ENCODE peak calls at places on chromosomes 13 and 19, in six cellular contexts. H is mesenchymal stem cell, Q is GM12878, X is ovary, B is epithelial cell of prostate, Z is thyroid gland. Y is an unnamed sample.

GRCh38 chr13:18992791-18993190 is 188.8 kb downstream of the TUBA3C start:
- DNase-seq in X (no peak), H (no peak), Q (no peak), B (no peak), Z (no peak), Y (no peak)

GRCh38 chr13:46961719-46962118 is 64.9 kb upstream of the HTR2A start:
- DNase-seq in B (peak; percentile 63), H (peak; percentile 85), X (no peak), Z (no peak), Q (peak; percentile 86), Y (no peak)

GRCh38 chr13:106034201-106034600 is 501.3 kb downstream of the EFNB2 start:
- DNase-seq in Q (no peak), Z (no peak), H (peak; percentile 16), B (peak; percentile 53), X (no peak), Y (no peak)

GRCh38 chr13:33871207-33872004 is 53.5 kb downstream of the RFC3 start:
- DNase-seq in H (no peak), Q (no peak), B (no peak), X (no peak), Z (no peak), Y (no peak)

GRCh38 chr13:26895081-26895807 is 134.7 kb upstream of the GPR12 start:
- DNase-seq in X (no peak), B (no peak), Z (no peak), H (no peak), Q (no peak), Y (no peak)

GRCh38 chr13:19153782-19154450 is 27.7 kb downstream of the TUBA3C start:
- DNase-seq in X (no peak), H (no peak), B (no peak), Z (no peak), Q (no peak), Y (no peak)

GRCh38 chr13:113638806-113639205 is 19.2 kb downstream of the ATP4B start:
- DNase-seq in X (no peak), Q (no peak), H (no peak), B (no peak), Z (no peak), Y (no peak)

GRCh38 chr19:2032296-2032941 is 16.9 kb upstream of the BTBD2 start:
- DNase-seq in Q (no peak), H (peak; percentile 81), Z (peak; percentile 99), X (peak; percentile 87), B (peak; percentile 62), Y (peak; percentile 99)

GRCh38 chr13:97822377-97822776 is 131.1 kb upstream of the IPO5 start:
- DNase-seq in B (no peak), Q (no peak), H (no peak), Z (no peak), X (no peak), Y (no peak)

GRCh38 chr19:42282036-42282762 is 13.1 kb downstream of the CIC start:
- DNase-seq in H (peak; percentile 85), Z (no peak), Q (no peak), X (no peak), B (no peak), Y (no peak)

GRCh38 chr13:45834411-45834994 is 17.1 kb downstream of the SIAH3 start:
- DNase-seq in X (no peak), H (no peak), B (no peak), Z (no peak), Q (no peak), Y (no peak)

GRCh38 chr13:60343978-60344377 is 53.0 kb upstream of the TDRD3 start:
- DNase-seq in Q (no peak), B (no peak), H (no peak), X (no peak), Z (no peak), Y (no peak)

GRCh38 chr19:13639342-13639929 is 124.9 kb upstream of the MRI1 start:
- DNase-seq in X (no peak), B (no peak), H (no peak), Q (no peak), Z (no peak), Y (no peak)

GRCh38 chr13:24699541-24699940 is 19.3 kb downstream of the ATP12A start:
- DNase-seq in B (no peak), Q (no peak), Z (no peak), X (no peak), H (no peak), Y (no peak)

GRCh38 chr19:45547965-45548609 is 36.5 kb downstream of the OPA3 start:
- DNase-seq in X (no peak), Q (no peak), B (peak; percentile 75), Z (no peak), H (peak; percentile 28), Y (no peak)

GRCh38 chr13:72258340-72258981 is 391.5 kb upstream of the DACH1 start:
- DNase-seq in Z (no peak), B (no peak), X (no peak), Q (no peak), H (no peak), Y (no peak)

GRCh38 chr19:4775627-4776152 is 15.8 kb upstream of the FEM1A start:
- DNase-seq in X (no peak), H (no peak), Q (no peak), B (no peak), Z (no peak), Y (no peak)

GRCh38 chr13:36297259-36297599 is 385 bp downstream of the CCDC169 start:
- DNase-seq in Z (no peak), B (no peak), X (no peak), H (peak; percentile 58), Q (no peak), Y (no peak)

GRCh38 chr19:11450570-11451326 is 15.3 kb downstream of the PRKCSH start:
- DNase-seq in H (no peak), Q (no peak), B (no peak), X (no peak), Z (no peak), Y (no peak)

GRCh38 chr13:26051231-26052135 is at the start of gene SHISA2:
- DNase-seq in X (no peak), Q (no peak), H (peak; percentile 73), B (no peak), Z (peak; percentile 37), Y (peak; percentile 10)

GRCh38 chr13:21638319-21639282 is 32.3 kb upstream of the FGF9 start:
- DNase-seq in H (peak; percentile 40), X (no peak), Q (no peak), B (peak; percentile 52), Z (no peak), Y (no peak)

GRCh38 chr13:35714096-35714495 is 237.6 kb upstream of the MAB21L1 start:
- DNase-seq in B (no peak), Z (no peak), H (no peak), Q (no peak), X (no peak), Y (no peak)

DNA sequence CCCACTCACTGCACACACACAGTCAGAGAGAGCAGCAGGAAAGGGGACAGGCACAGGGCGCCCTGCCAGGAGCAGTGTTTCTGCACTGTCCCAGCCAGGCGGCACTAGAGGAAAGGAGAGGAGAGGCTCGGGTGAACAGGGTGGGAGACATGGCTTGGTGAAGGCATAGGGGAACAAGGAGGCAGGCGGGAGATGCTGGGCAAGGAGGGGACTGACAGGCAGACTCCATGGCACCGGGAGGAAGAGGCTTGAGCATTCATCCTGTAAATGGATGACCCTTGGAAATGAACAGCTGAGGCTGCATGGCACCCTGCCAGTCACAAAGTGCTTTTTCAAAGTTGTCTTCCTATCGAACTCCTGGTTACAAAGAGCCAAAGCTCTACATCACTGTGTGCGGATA is 22.5 kb downstream of the MED26 start:
- DNase-seq in Z (peak; percentile 47), Q (no peak), X (no peak), B (no peak), H (no peak), Y (peak; percentile 16)
- H3K27ac ChIP-seq in Z (no peak overlapping the region), Q (peak overlapping the region; percentile 9), X (no peak overlapping the region), B (no peak overlapping the region), H (no peak overlapping the region), Y (no peak overlapping the region)

DNA sequence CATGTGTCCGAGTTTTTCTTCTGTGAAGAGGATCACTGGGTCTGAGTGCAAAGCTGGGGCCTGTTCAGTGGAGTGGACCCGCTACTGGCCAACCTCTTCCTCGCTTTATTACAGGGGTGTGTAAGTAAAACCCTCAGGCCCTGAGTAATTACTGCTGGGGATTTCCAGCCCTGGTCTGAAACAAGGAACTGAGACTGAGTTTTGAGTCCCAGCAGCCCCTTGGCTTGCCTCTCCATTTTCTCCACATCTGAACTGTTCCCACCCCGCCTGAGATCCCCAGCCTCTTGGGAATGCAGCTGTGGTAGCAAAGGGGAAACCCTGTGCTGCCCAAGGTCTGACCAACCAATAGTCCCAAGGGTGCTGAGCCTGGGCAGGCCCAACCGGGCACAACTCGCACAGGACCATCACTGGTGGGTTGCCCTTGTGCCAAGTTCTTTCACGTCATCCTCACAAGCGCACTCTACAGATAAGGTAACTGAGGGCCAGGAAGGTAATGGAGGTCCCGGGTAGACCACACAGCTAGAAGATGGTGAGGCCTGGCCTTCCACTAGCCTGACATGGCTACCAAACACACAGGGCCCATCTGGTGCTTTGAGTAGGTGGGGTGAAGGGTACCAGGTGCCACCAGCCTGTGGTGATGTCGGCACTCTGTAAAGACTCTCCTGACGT is 13.7 kb upstream of the SLC35E1 start:
- DNase-seq in X (no peak), H (peak; percentile 42), Z (no peak), Q (peak; percentile 98), B (no peak), Y (no peak)
- H3K27ac ChIP-seq in X (no peak overlapping the region), H (no peak overlapping the region), Z (no peak overlapping the region), Q (peak overlapping the region; percentile 99), B (no peak overlapping the region), Y (no peak overlapping the region)

GRCh38 chr19:49849433-49850220 is 1.3 kb upstream of the PTOV1 start:
- DNase-seq in Z (no peak), Q (no peak), B (no peak), H (no peak), X (no peak), Y (no peak)

GRCh38 chr19:49850221-49850486 is 805 bp upstream of the PTOV1 start:
- DNase-seq in H (no peak), X (no peak), Q (no peak), B (no peak), Z (no peak), Y (no peak)

GRCh38 chr19:49850487-49851342 is at the start of gene PTOV1:
- DNase-seq in B (peak; percentile 39), Q (peak; percentile 59), X (peak; percentile 89), Z (peak; percentile 89), H (peak; percentile 94), Y (peak; percentile 89)

GRCh38 chr19:49847731-49848696 is 2.9 kb upstream of the PTOV1 start:
- DNase-seq in Q (no peak), H (peak; percentile 94), Z (no peak), X (no peak), B (peak; percentile 44), Y (no peak)

DNA sequence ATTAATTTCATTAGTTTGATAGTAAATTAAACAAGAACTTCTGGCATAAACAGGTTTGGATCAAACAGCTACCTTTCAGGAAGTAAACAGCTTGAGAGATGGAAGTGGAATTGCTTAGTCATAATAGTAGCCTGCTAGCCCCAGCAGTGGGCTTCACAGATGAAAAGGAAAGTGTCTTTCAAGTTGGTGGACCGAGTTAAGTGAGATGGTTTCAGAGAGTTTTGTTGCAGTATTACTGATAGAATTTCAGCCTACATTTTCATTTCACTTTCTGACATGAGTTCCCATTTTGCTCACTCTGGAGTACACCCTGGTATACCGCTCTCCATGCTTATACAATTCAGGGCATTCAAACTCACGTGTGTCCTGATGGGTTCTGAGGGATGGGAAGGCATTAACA is 2.0 kb upstream of the PTOV1 start:
- DNase-seq in H (no peak), B (no peak), X (no peak), Q (peak; percentile 32), Z (no peak), Y (no peak)
- H3K27ac ChIP-seq in H (no peak overlapping the region), B (no peak overlapping the region), X (no peak overlapping the region), Q (no peak overlapping the region), Z (no peak overlapping the region), Y (no peak overlapping the region)

DNA sequence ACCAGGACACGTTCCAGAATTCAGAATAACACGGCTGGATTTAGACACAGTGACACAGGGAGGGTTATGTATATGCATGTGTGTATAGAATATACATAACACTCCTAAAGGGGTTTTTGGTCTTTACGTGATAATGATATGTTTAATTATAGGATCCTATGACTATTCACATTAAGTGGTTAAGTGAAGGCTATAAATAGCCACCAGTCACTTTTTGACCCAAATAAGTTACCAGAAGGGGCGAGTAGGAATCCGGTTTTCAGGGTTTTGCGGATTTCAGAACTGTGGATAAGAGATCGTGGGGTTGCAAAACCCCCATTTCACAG is 6.9 kb downstream of the ANGPTL6 start:
- DNase-seq in H (no peak), Q (no peak), X (no peak), B (no peak), Z (no peak), Y (no peak)
- H3K27ac ChIP-seq in H (no peak overlapping the region), Q (no peak overlapping the region), X (peak overlapping the region; percentile 22), B (no peak overlapping the region), Z (no peak overlapping the region), Y (peak overlapping the region; percentile 47)

Y was measured in substantia nigra.